ENCODE peak calls at places on chromosomes 13 and 19, in five cellular contexts. T is thyroid gland; D is stimulated activated CD8-positive, alpha-beta memory T cell treated with anti-CD3 and anti-CD28 coated beads, Interleukin-15, amount 100 ng/mL, for 4 hours; Y is epithelial cell of esophagus; O is tibial artery. Z is an unnamed sample.
A peak's percentile ranks its signal among the peaks of the same experiment; 100 is the strongest.

GRCh38 chr13:31242935-31243334 is 43.2 kb downstream of the B3GLCT start:
- DNase-seq in T (no peak), D (no peak), Y (no peak), O (no peak), Z (no peak)

GRCh38 chr19:2867025-2867991 is at the start of gene ZNF556:
- DNase-seq in T (no peak), D (no peak), Y (peak; percentile 74), O (no peak), Z (no peak)

GRCh38 chr13:109751477-109751876 is 34.9 kb downstream of the IRS2 start:
- DNase-seq in T (no peak), D (no peak), Y (no peak), O (no peak), Z (no peak)

GRCh38 chr19:39413269-39413902 is 917 bp downstream of the PLEKHG2 start:
- DNase-seq in T (peak; percentile 40), D (no peak), Y (no peak), O (peak; percentile 92), Z (peak; percentile 39)

GRCh38 chr13:51999525-51999924 is 11.7 kb downstream of the ATP7B start:
- DNase-seq in T (peak; percentile 93), D (no peak), Y (peak; percentile 39), O (no peak), Z (peak; percentile 89)

GRCh38 chr19:50722248-50723013 is 733 bp upstream of the CLEC11A start:
- DNase-seq in T (no peak), D (no peak), Y (no peak), O (no peak), Z (no peak)

GRCh38 chr13:32121316-32121715 is 89.7 kb downstream of the FRY start:
- DNase-seq in T (no peak), D (no peak), Y (no peak), O (no peak), Z (no peak)

GRCh38 chr19:35773020-35773809 is 2.1 kb upstream of the ARHGAP33 start:
- DNase-seq in T (no peak), D (no peak), Y (peak; percentile 80), O (no peak), Z (no peak)

GRCh38 chr13:31361673-31362072 is 161.9 kb downstream of the B3GLCT start:
- DNase-seq in T (no peak), D (no peak), Y (peak; percentile 34), O (no peak), Z (no peak)

GRCh38 chr19:7926021-7926726 is at the start of gene CTXN1:
- DNase-seq in T (peak; percentile 65), D (peak; percentile 57), Y (peak; percentile 62), O (peak; percentile 84), Z (peak; percentile 69)

GRCh38 chr13:24012648-24013047 is 115.3 kb upstream of the C1QTNF9B start:
- DNase-seq in T (no peak), D (no peak), Y (no peak), O (no peak), Z (no peak)

GRCh38 chr13:113076681-113077401 is 28.8 kb upstream of the F7 start:
- DNase-seq in T (no peak), D (no peak), Y (no peak), O (no peak), Z (no peak)

GRCh38 chr13:28657784-28658538 is 969 bp upstream of the POMP start:
- DNase-seq in T (no peak), D (no peak), Y (peak; percentile 16), O (no peak), Z (no peak)

GRCh38 chr19:2584002-2584401 is 108.1 kb downstream of the GADD45B start:
- DNase-seq in T (no peak), D (no peak), Y (no peak), O (peak; percentile 39), Z (no peak)

GRCh38 chr19:19056636-19057275 is 7.0 kb upstream of the SLC25A42 start:
- DNase-seq in T (no peak), D (no peak), Y (no peak), O (no peak), Z (no peak)

GRCh38 chr13:57588639-57589038 is 42.9 kb upstream of the PCDH17 start:
- DNase-seq in T (no peak), D (no peak), Y (no peak), O (no peak), Z (no peak)

GRCh38 chr13:111423168-111423785 is 102.8 kb downstream of the TEX29 start:
- DNase-seq in T (peak; percentile 56), D (no peak), Y (no peak), O (no peak), Z (no peak)

GRCh38 chr13:97112451-97113152 is 109.5 kb upstream of the MBNL2 start:
- DNase-seq in T (no peak), D (no peak), Y (no peak), O (no peak), Z (no peak)

GRCh38 chr13:110391273-110391672 is 84.2 kb downstream of the COL4A2 start:
- DNase-seq in T (no peak), D (no peak), Y (no peak), O (no peak), Z (no peak)

GRCh38 chr19:1855040-1855827 is 7.0 kb upstream of the REXO1 start:
- DNase-seq in T (peak; percentile 62), D (peak; percentile 45), Y (peak; percentile 94), O (peak; percentile 90), Z (peak; percentile 75)

GRCh38 chr19:16295071-16295470 is 29.6 kb upstream of the KLF2 start:
- DNase-seq in T (no peak), D (no peak), Y (no peak), O (no peak), Z (no peak)

GRCh38 chr19:55091126-55091910 is 15.6 kb downstream of the EPS8L1 start:
- DNase-seq in T (no peak), D (no peak), Y (no peak), O (no peak), Z (no peak)

GRCh38 chr13:44044544-44045178 is 165.0 kb downstream of the LACC1 start:
- DNase-seq in T (no peak), D (no peak), Y (peak; percentile 22), O (no peak), Z (no peak)

GRCh38 chr13:102902789-102903347 is 57.0 kb downstream of the ERCC5 start:
- DNase-seq in T (no peak), D (no peak), Y (no peak), O (no peak), Z (no peak)

GRCh38 chr19:4049432-4049831 is 17.3 kb downstream of the ZBTB7A start:
- DNase-seq in T (no peak), D (no peak), Y (no peak), O (no peak), Z (no peak)

GRCh38 chr19:3176715-3177501 is 1.7 kb upstream of the S1PR4 start:
- DNase-seq in T (peak; percentile 66), D (peak; percentile 43), Y (peak; percentile 95), O (no peak), Z (no peak)

GRCh38 chr13:30681489-30682242 is 53.7 kb upstream of the ALOX5AP start:
- DNase-seq in T (no peak), D (no peak), Y (no peak), O (no peak), Z (no peak)

GRCh38 chr13:67619987-67620386 is 389.9 kb upstream of the PCDH9 start:
- DNase-seq in T (no peak), D (no peak), Y (peak; percentile 8), O (no peak), Z (no peak)

GRCh38 chr19:53808710-53809125 is 15.4 kb downstream of the NLRP12 start:
- DNase-seq in T (no peak), D (no peak), Y (peak; percentile 42), O (no peak), Z (no peak)

GRCh38 chr13:106689906-106690305 is 122.0 kb upstream of the ARGLU1 start:
- DNase-seq in T (no peak), D (no peak), Y (no peak), O (no peak), Z (no peak)

GRCh38 chr13:24175847-24176246 is 15.3 kb downstream of the SPATA13 start:
- DNase-seq in T (no peak), D (no peak), Y (no peak), O (no peak), Z (no peak)

GRCh38 chr13:112510002-112510780 is 77.8 kb downstream of the TUBGCP3 start:
- DNase-seq in T (peak; percentile 48), D (no peak), Y (peak; percentile 68), O (no peak), Z (peak; percentile 15)

GRCh38 chr13:62626771-62627170 is 1211.1 kb upstream of the PCDH20 start:
- DNase-seq in T (no peak), D (no peak), Y (no peak), O (no peak), Z (no peak)

GRCh38 chr13:112032186-112032835 is 34.6 kb upstream of the SOX1 start:
- DNase-seq in T (peak; percentile 8), D (no peak), Y (peak; percentile 15), O (no peak), Z (no peak)